ENCODE peak calls at places on chromosome 10, in four cellular contexts. W, Y, R and B are unnamed samples.

GRCh38 chr10:7260412-7260900 is 150.4 kb downstream of the SFMBT2 start:
- DNase-seq in W (no peak), Y (peak; percentile 99), R (peak; percentile 72), B (no peak)

GRCh38 chr10:62199584-62199983 is 69.1 kb downstream of the RTKN2 start:
- DNase-seq in W (no peak), Y (no peak), R (no peak), B (no peak)

GRCh38 chr10:28811639-28812349 is 134.5 kb downstream of the BAMBI start:
- DNase-seq in W (no peak), Y (no peak), R (no peak), B (no peak)

GRCh38 chr10:24299587-24300258 is 90.8 kb downstream of the KIAA1217 start:
- DNase-seq in W (no peak), Y (no peak), R (no peak), B (no peak)

GRCh38 chr10:9596368-9596920 is 1421.2 kb upstream of the CELF2 start:
- DNase-seq in W (no peak), Y (peak; percentile 94), R (no peak), B (peak; percentile 7)

GRCh38 chr10:119190353-119190752 is 11.7 kb upstream of the PRDX3 start:
- DNase-seq in W (no peak), Y (peak; percentile 97), R (peak; percentile 43), B (peak; percentile 26)

GRCh38 chr10:51911721-51912120 is 212.3 kb upstream of the CSTF2T start:
- DNase-seq in W (no peak), Y (no peak), R (no peak), B (no peak)

GRCh38 chr10:127577878-127578627 is 28.9 kb downstream of the NPS start:
- DNase-seq in W (no peak), Y (no peak), R (no peak), B (no peak)

GRCh38 chr10:13938940-13939339 is 352.2 kb downstream of the PRPF18 start:
- DNase-seq in W (no peak), Y (peak; percentile 41), R (no peak), B (no peak)

GRCh38 chr10:43689955-43690771 is 41.5 kb upstream of the ZNF32 start:
- DNase-seq in W (peak; percentile 85), Y (peak; percentile 73), R (peak; percentile 66), B (peak; percentile 98)

GRCh38 chr10:118785566-118785965 is 30.8 kb upstream of the CACUL1 start:
- DNase-seq in W (no peak), Y (no peak), R (no peak), B (no peak)

GRCh38 chr10:46234431-46235060 is 52.3 kb upstream of the ANTXRL start:
- DNase-seq in W (no peak), Y (no peak), R (no peak), B (peak; percentile 2)

GRCh38 chr10:85666987-85667386 is 699.6 kb downstream of the GRID1 start:
- DNase-seq in W (no peak), Y (no peak), R (no peak), B (no peak)

GRCh38 chr10:112917676-112918075 is 32.4 kb upstream of the TCF7L2 start:
- DNase-seq in W (no peak), Y (no peak), R (peak; percentile 25), B (no peak)

GRCh38 chr10:46520381-46520780 is 36.1 kb downstream of the GPRIN2 start:
- DNase-seq in W (peak; percentile 47), Y (no peak), R (no peak), B (no peak)

GRCh38 chr10:91627344-91628102 is 5.3 kb downstream of the PPP1R3C start:
- DNase-seq in W (no peak), Y (no peak), R (no peak), B (no peak)

GRCh38 chr10:60296073-60296472 is 93.6 kb downstream of the ANK3 start:
- DNase-seq in W (no peak), Y (no peak), R (no peak), B (no peak)

GRCh38 chr10:23199768-23200511 is 7.8 kb downstream of the PTF1A start:
- DNase-seq in W (no peak), Y (no peak), R (peak; percentile 74), B (peak; percentile 44)

GRCh38 chr10:83410570-83410969 is 728.7 kb upstream of the GHITM start:
- DNase-seq in W (no peak), Y (no peak), R (no peak), B (no peak)

GRCh38 chr10:18271481-18271880 is 131.3 kb downstream of the CACNB2 start:
- DNase-seq in W (no peak), Y (no peak), R (no peak), B (no peak)

GRCh38 chr10:97771055-97771811 is 566 bp downstream of the SFRP5 start:
- DNase-seq in W (no peak), Y (peak; percentile 10), R (peak; percentile 37), B (peak; percentile 74)

GRCh38 chr10:44352316-44353127 is 32.4 kb downstream of the CXCL12 start:
- DNase-seq in W (no peak), Y (peak; percentile 23), R (no peak), B (no peak)

GRCh38 chr10:117860135-117860534 is 186.6 kb downstream of the RAB11FIP2 start:
- DNase-seq in W (no peak), Y (no peak), R (no peak), B (no peak)

GRCh38 chr10:29590598-29591415 is 44.0 kb downstream of the SVIL start:
- DNase-seq in W (no peak), Y (peak; percentile 79), R (peak; percentile 4), B (peak; percentile 43)

GRCh38 chr10:74792726-74793125 is 33.7 kb upstream of the KAT6B start:
- DNase-seq in W (no peak), Y (no peak), R (no peak), B (no peak)

GRCh38 chr10:73262105-73262730 is 9.8 kb upstream of the MRPS16 start:
- DNase-seq in W (no peak), Y (peak; percentile 67), R (no peak), B (no peak)

GRCh38 chr10:65358565-65358964 is 1567.3 kb upstream of the LRRTM3 start:
- DNase-seq in W (no peak), Y (no peak), R (peak; percentile 35), B (peak; percentile 39)

GRCh38 chr10:132479024-132479602 is 58.5 kb upstream of the INPP5A start:
- DNase-seq in W (no peak), Y (no peak), R (no peak), B (no peak)